ENCODE peak calls at places on chromosomes 6 and 20, in seven cellular contexts. Q, O, C, I, T, K and X are unnamed samples.

GRCh38 chr6:72149715-72150114 is 263.4 kb downstream of the RIMS1 start:
- DNase-seq in T (no peak), K (no peak), C (no peak), I (no peak), Q (no peak), O (no peak), X (no peak)

GRCh38 chr6:31575335-31575901 is at the start of gene TNF:
- DNase-seq in K (peak; percentile 41), Q (peak; percentile 32), T (no peak), C (peak; percentile 86), I (no peak), O (no peak), X (no peak)

GRCh38 chr20:61254881-61255589 is 3.0 kb downstream of the CDH4 start:
- DNase-seq in T (no peak), C (no peak), Q (no peak), O (no peak), K (no peak), I (no peak), X (no peak)

GRCh38 chr6:42402184-42402583 is 49.5 kb downstream of the TRERF1 start:
- DNase-seq in C (no peak), I (no peak), O (no peak), T (no peak), Q (no peak), K (no peak), X (no peak)

GRCh38 chr6:35088281-35089215 is 52.6 kb downstream of the TCP11 start:
- DNase-seq in I (no peak), T (no peak), K (no peak), Q (no peak), O (no peak), C (peak; percentile 61), X (no peak)

GRCh38 chr6:110813813-110814487 is 1.3 kb downstream of the CDK19 start:
- DNase-seq in T (no peak), O (no peak), C (no peak), Q (no peak), K (peak; percentile 16), I (no peak), X (no peak)

GRCh38 chr20:20699144-20699543 is 13.3 kb downstream of the RALGAPA2 start:
- DNase-seq in O (no peak), K (no peak), Q (no peak), I (peak; percentile 40), C (no peak), T (no peak), X (no peak)

GRCh38 chr6:88611721-88612120 is 351.7 kb downstream of the RNGTT start:
- DNase-seq in K (no peak), O (no peak), I (no peak), C (no peak), T (no peak), Q (no peak), X (no peak)

GRCh38 chr20:10185741-10186558 is 32.7 kb upstream of the SNAP25 start:
- DNase-seq in K (no peak), O (no peak), I (peak; percentile 49), T (no peak), Q (peak; percentile 72), C (no peak), X (no peak)

GRCh38 chr6:34576286-34576955 is 20.3 kb upstream of the SPDEF start:
- DNase-seq in Q (no peak), C (no peak), I (no peak), K (no peak), T (no peak), O (no peak), X (no peak)

GRCh38 chr20:31751126-31751525 is 12.0 kb downstream of the TPX2 start:
- DNase-seq in Q (no peak), I (no peak), O (no peak), C (no peak), K (no peak), T (no peak), X (no peak)

GRCh38 chr6:149136913-149137286 is 180.6 kb upstream of the TAB2 start:
- DNase-seq in O (no peak), T (peak; percentile 68), K (no peak), C (no peak), Q (no peak), I (no peak), X (no peak)

GRCh38 chr6:29524444-29524843 is 35.1 kb downstream of the UBD start:
- DNase-seq in O (no peak), C (no peak), I (no peak), K (no peak), Q (no peak), T (no peak), X (no peak)

GRCh38 chr6:114377881-114378280 is 35.1 kb upstream of the HS3ST5 start:
- DNase-seq in I (no peak), O (no peak), C (no peak), Q (no peak), K (no peak), T (no peak), X (no peak)

GRCh38 chr6:56686429-56686828 is 43.7 kb upstream of the DST start:
- DNase-seq in T (no peak), C (no peak), K (no peak), O (no peak), I (no peak), Q (no peak), X (no peak)

GRCh38 chr6:79672631-79673065 is 41.5 kb downstream of the SH3BGRL2 start:
- DNase-seq in C (no peak), O (no peak), K (no peak), Q (no peak), T (no peak), I (peak; percentile 37), X (no peak)

GRCh38 chr6:82144007-82144851 is 103.3 kb downstream of the IBTK start:
- DNase-seq in C (no peak), I (peak; percentile 88), T (no peak), O (peak; percentile 21), Q (no peak), K (peak; percentile 5), X (no peak)

GRCh38 chr20:45358282-45359068 is 4.5 kb upstream of the SYS1 start:
- DNase-seq in C (peak; percentile 98), O (peak; percentile 89), K (peak; percentile 92), Q (peak; percentile 58), T (peak; percentile 98), I (no peak), X (peak; percentile 88)
- TF ChIP-seq EP300 in C (peak; percentile 65), O (peak; percentile 79), K (peak; percentile 88), Q (peak; percentile 44), T (no peak), I (no peak), X (no peak)

GRCh38 chr6:74713941-74714340 is 491.9 kb downstream of the COL12A1 start:
- DNase-seq in C (no peak), Q (no peak), O (no peak), K (no peak), I (no peak), T (no peak), X (no peak)
- TF ChIP-seq EP300 in C (no peak), Q (no peak), O (no peak), K (no peak), I (no peak), T (no peak), X (no peak)

GRCh38 chr20:43938017-43938655 is 23.5 kb downstream of the TOX2 start:
- DNase-seq in O (no peak), Q (no peak), K (no peak), C (no peak), I (no peak), T (no peak), X (no peak)

GRCh38 chr20:43937586-43937985 is 22.9 kb downstream of the TOX2 start:
- DNase-seq in T (no peak), O (no peak), C (no peak), Q (no peak), K (no peak), I (no peak), X (no peak)

GRCh38 chr20:43939762-43940121 is 25.1 kb downstream of the TOX2 start:
- DNase-seq in Q (no peak), T (no peak), I (no peak), O (no peak), K (no peak), C (no peak), X (no peak)

GRCh38 chr20:43940518-43941225 is 26.0 kb downstream of the TOX2 start:
- DNase-seq in C (no peak), T (no peak), K (no peak), Q (no peak), I (no peak), O (no peak), X (no peak)

DNA sequence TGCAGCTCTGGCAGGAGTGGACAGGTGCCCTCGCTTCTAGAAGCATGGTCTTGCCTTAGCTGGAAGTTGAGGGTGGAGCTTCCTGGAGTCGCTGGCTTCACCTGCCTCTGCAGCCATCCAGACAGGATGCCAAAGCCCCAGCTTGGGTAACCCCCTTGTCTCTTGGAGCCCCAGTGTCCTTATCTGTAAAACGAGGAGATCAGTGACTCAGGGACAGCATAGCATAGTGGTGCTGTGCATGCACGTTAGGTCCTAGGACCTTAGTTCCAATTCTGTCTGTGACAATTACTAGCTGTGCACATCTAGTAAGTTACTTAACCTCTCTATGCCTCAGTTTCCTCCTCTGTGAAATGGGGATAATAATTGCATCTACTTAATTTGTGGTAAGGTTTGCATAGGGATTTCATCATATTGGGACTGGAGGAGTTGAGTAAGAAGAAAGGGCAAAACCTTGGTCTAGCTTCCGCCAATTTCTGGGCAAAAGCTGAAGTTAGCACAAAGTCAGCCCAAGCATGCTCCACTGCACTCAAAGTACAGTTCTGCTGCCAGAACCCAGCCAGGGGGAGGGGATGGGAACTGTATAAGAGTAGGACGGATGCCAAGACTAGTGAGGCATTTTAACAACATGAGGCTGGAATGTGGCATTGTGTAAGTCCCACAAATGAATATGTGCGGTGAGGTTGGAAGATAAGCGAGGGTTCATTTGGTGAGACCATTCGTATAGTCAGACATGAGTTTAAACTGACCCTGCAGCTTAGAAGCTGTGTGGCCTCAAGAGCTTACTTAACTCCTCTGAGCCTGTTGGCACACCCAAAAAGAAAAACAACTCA is 24.5 kb downstream of the TOX2 start:
- DNase-seq in C (peak; percentile 76), K (peak; percentile 60), I (peak; percentile 81), T (no peak), Q (no peak), O (no peak), X (no peak)
- TF ChIP-seq EP300 in C (no peak), K (peak; percentile 77), I (peak; percentile 79), T (no peak), Q (no peak), O (no peak), X (no peak)

GRCh38 chr20:37672143-37672542 is 21.7 kb upstream of the CTNNBL1 start:
- DNase-seq in K (no peak), O (no peak), Q (no peak), I (no peak), T (no peak), C (no peak), X (no peak)

GRCh38 chr20:37669062-37669772 is 24.6 kb upstream of the CTNNBL1 start:
- DNase-seq in O (no peak), Q (no peak), I (no peak), T (no peak), K (no peak), C (no peak), X (no peak)

GRCh38 chr20:37669773-37670236 is 24.0 kb upstream of the CTNNBL1 start:
- DNase-seq in C (no peak), I (no peak), Q (no peak), T (no peak), O (no peak), K (no peak), X (no peak)

GRCh38 chr20:37670426-37670825 is 23.4 kb upstream of the CTNNBL1 start:
- DNase-seq in O (no peak), C (peak; percentile 73), Q (no peak), T (no peak), K (peak; percentile 11), I (no peak), X (peak; percentile 78)

DNA sequence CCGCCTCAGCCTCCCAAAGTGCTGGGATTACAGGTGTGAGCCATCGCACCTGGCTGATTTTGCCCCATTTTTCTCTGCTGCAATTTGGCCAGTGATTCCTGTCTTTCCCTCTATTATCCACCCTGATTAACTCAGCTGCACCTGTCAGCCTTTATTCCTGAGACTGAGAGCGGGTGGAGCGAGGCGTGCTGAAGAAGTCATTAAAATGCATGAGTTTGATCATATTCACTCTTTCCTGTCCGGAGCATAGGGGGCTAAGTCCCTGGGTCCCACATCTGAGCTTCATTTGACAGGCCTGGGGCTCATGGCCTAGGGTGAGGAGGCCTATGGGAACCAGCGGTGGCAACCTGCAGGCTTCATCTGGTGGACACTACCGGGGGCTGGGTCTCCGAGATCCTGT is 25.7 kb upstream of the CTNNBL1 start:
- DNase-seq in C (no peak), K (no peak), O (no peak), T (no peak), Q (no peak), I (no peak), X (no peak)
- TF ChIP-seq EP300 in C (no peak), K (no peak), O (no peak), T (no peak), Q (no peak), I (no peak), X (no peak)